ENCODE peak calls at places on chromosomes 1 and 21, in eight cellular contexts. V is astrocyte of the cerebellum; E is pancreas; X is heart left ventricle; Y is endodermal cell; B is naive thymus-derived CD4-positive, alpha-beta T cell; G is SJSA1; L is effector memory CD4-positive, alpha-beta T cell. S is an unnamed sample.

GRCh38 chr1:41318135-41318534 is 43.1 kb upstream of the FOXO6 start:
- DNase-seq in V (no peak), E (no peak), X (no peak), Y (no peak), B (no peak), G (no peak), L (no peak), S (no peak)

GRCh38 chr1:89966666-89967065 is 28.2 kb upstream of the ZNF326 start:
- DNase-seq in V (no peak), E (no peak), X (no peak), Y (no peak), B (no peak), G (no peak), L (no peak), S (no peak)

GRCh38 chr1:160550572-160551034 is 27.5 kb upstream of the SLAMF6 start:
- DNase-seq in V (no peak), E (peak), X (no peak), Y (peak), B (no peak), G (no peak), L (no peak), S (no peak)

GRCh38 chr1:70627910-70628309 is 216.8 kb downstream of the CTH start:
- DNase-seq in V (no peak), E (no peak), X (no peak), Y (no peak), B (no peak), G (no peak), L (no peak), S (no peak)

GRCh38 chr1:43537423-43538142 is 6.9 kb downstream of the PTPRF start:
- DNase-seq in V (no peak), E (peak), X (no peak), Y (no peak), B (no peak), G (no peak), L (no peak), S (no peak)

GRCh38 chr1:167043752-167044488 is 46.3 kb downstream of the GPA33 start:
- DNase-seq in V (peak), E (peak), X (peak), Y (peak), B (peak), G (peak), L (peak), S (no peak)

GRCh38 chr1:51520700-51521248 is 1.7 kb upstream of the EPS15 start:
- DNase-seq in V (no peak), E (no peak), X (no peak), Y (no peak), B (no peak), G (no peak), L (no peak), S (no peak)

GRCh38 chr1:196877964-196878363 is 9.9 kb upstream of the CFHR4 start:
- DNase-seq in V (no peak), E (no peak), X (no peak), Y (peak), B (no peak), G (no peak), L (no peak), S (no peak)

GRCh38 chr21:46627726-46628125 is 7.7 kb upstream of the PRMT2 start:
- DNase-seq in V (no peak), E (no peak), X (no peak), Y (no peak), B (no peak), G (no peak), L (no peak), S (no peak)

GRCh38 chr21:42865361-42866160 is 13.8 kb downstream of the WDR4 start:
- DNase-seq in V (no peak), E (no peak), X (peak), Y (no peak), B (no peak), G (no peak), L (no peak), S (no peak)

GRCh38 chr1:7425229-7425628 is 345.9 kb upstream of the VAMP3 start:
- DNase-seq in V (no peak), E (no peak), X (no peak), Y (no peak), B (no peak), G (no peak), L (no peak), S (no peak)

GRCh38 chr1:212229654-212230053 is 55.6 kb upstream of the PPP2R5A start:
- DNase-seq in V (no peak), E (no peak), X (no peak), Y (no peak), B (no peak), G (no peak), L (no peak), S (peak)

GRCh38 chr1:147478556-147478955 is 62.7 kb upstream of the BCL9 start:
- DNase-seq in V (no peak), E (no peak), X (no peak), Y (no peak), B (no peak), G (no peak), L (no peak), S (no peak)
- H3K4me3 ChIP-seq in V (no peak), E (no peak), X (no peak), Y (no peak), B (no peak), G (no peak), L (no peak), S (no peak)

GRCh38 chr1:169102567-169102966 is 3.9 kb upstream of the ATP1B1 start:
- DNase-seq in V (peak), E (peak), X (no peak), Y (no peak), B (no peak), G (peak), L (no peak), S (no peak)
- H3K4me3 ChIP-seq in V (no peak), E (no peak), X (no peak), Y (no peak), B (no peak), G (no peak), L (no peak), S (no peak)

DNA sequence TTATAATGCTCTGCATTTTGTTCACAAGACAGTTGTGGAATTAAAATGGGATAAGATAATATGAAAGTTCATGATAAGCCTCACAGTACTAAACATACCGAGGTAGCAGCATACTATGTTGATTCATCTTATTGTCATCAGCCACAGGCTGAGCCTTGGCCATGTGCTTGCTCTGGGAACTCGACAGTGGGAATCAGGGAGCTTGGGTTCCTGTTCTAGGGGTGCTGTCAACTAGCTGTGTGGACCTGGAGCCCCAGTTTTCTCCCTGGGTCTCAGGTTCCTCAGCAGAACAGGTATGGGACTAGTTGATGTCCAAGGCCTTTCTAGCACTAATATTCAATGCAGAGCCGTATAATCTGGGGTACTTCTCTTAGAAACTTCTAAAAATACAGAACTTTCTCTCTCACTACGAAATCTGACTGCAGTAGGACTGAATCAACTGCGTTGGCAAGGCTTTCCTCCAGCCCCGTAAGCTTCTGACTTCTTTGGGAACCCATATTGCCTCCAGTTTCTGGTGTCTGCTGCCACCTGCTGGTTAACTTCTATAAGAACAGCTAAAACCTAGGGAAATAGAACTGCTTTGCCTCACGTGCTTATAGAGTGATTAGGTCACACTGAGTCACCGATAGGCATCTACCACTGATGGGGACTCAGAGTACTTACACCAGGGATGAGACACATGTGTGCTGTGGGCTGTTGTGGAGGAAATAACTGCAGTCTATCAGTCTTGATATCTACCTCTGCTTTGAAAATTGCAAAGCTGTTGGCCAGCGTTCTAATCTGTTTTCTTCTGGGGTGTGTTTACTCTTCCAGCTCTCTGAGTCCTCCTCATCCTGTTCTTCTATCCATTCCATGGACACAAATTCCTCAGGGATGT is 111.0 kb downstream of the RGL1 start:
- DNase-seq in V (peak), E (peak), X (peak), Y (peak), B (peak), G (peak), L (peak), S (peak)
- H3K4me3 ChIP-seq in V (no peak), E (no peak), X (no peak), Y (no peak), B (no peak), G (no peak), L (no peak), S (peak)

GRCh38 chr1:30081379-30082102 is 641.8 kb downstream of the MATN1 start:
- DNase-seq in V (no peak), E (no peak), X (no peak), Y (peak), B (no peak), G (no peak), L (no peak), S (no peak)
- H3K4me3 ChIP-seq in V (no peak), E (no peak), X (no peak), Y (no peak), B (no peak), G (no peak), L (no peak), S (no peak)

GRCh38 chr1:11921022-11921421 is 5.2 kb downstream of the KIAA2013 start:
- DNase-seq in V (no peak), E (no peak), X (no peak), Y (no peak), B (no peak), G (no peak), L (no peak), S (no peak)
- H3K4me3 ChIP-seq in V (no peak), E (no peak), X (no peak), Y (no peak), B (no peak), G (no peak), L (no peak), S (no peak)

GRCh38 chr1:205543351-205544305 is 39.2 kb downstream of the CDK18 start:
- DNase-seq in V (peak), E (no peak), X (peak), Y (peak), B (no peak), G (peak), L (no peak), S (peak)
- H3K4me3 ChIP-seq in V (peak), E (no peak), X (peak), Y (peak), B (no peak), G (peak), L (no peak), S (peak)

DNA sequence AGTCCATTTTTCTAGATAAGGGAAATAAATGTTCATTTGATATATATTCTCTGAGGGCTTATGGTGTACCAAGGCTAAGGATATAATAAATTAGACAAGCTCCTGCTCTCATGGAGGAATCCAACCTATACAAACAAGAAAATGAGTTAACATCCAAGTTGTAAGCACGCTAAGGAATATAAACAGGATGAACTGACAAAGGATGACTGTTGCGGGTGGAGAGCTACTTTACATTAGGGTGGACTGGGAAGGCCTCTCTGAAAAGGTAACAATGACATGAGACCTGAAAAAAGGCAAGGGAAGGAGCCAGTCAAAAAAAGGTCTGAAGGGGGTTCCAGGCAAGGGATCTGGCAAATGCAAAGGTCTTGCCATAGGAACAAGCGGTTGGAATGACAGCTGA is 3.1 kb downstream of the BCAR3 start:
- DNase-seq in V (no peak), E (no peak), X (no peak), Y (peak), B (no peak), G (no peak), L (no peak), S (no peak)
- H3K4me3 ChIP-seq in V (no peak), E (no peak), X (no peak), Y (peak), B (no peak), G (no peak), L (no peak), S (no peak)

DNA sequence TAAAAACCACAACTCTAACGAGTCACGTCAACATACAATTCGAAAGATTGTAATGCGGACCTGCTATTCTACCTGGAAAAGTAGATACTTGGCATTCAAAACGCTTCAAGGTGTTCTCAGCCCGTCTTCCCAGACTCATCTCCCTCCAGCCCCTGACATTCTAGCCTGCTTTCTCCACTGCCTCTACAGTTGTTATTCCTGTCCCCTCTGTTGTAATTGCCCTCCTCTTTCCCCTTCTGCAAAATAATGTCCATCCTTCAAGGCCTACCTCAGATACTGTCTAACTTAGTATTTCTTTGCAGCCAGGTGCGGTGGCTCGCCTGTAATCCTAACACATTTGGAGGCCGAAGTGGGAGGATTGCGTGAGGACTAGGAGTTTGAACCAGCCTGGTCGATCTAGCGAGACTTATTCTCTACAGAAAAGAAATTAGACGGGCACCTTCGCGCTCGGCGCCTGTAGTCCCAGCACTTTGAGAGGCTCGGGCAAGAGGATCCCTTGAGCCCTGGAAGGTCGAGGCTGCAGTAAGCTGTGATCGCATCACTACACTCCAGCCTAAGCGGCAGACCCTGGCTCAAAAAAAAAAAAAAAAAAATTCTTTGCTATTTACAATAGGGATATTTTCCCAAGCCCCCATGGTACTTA is 756 bp upstream of the RBM34 start:
- DNase-seq in V (no peak), E (no peak), X (no peak), Y (peak), B (no peak), G (no peak), L (no peak), S (no peak)
- H3K4me3 ChIP-seq in V (peak), E (peak), X (peak), Y (peak), B (peak), G (peak), L (peak), S (peak)

GRCh38 chr1:225883616-225884265 is 1.6 kb upstream of the TMEM63A start:
- DNase-seq in V (no peak), E (no peak), X (no peak), Y (no peak), B (no peak), G (no peak), L (no peak), S (no peak)
- H3K4me3 ChIP-seq in V (no peak), E (no peak), X (peak), Y (peak), B (no peak), G (peak), L (no peak), S (no peak)

S was measured in AG09309.